ENCODE peak calls at places on chromosomes 5 and 9, in five cellular contexts. Y, Z, J, O and R are unnamed samples.

GRCh38 chr9:35757527-35758275 is 3.6 kb upstream of the MSMP start:
- DNase-seq in J (no peak), Z (peak; percentile 47), O (no peak), Y (no peak), R (peak; percentile 63)

GRCh38 chr9:25602366-25603044 is 75.7 kb downstream of the TUSC1 start:
- DNase-seq in J (no peak), Z (no peak), Y (no peak), O (no peak), R (no peak)

GRCh38 chr5:180682560-180682959 is 33.2 kb upstream of the FLT4 start:
- DNase-seq in Z (no peak), O (no peak), J (no peak), Y (no peak), R (no peak)

GRCh38 chr5:53607896-53608295 is 47.5 kb downstream of the NDUFS4 start:
- DNase-seq in Y (no peak), Z (no peak), O (no peak), J (no peak), R (no peak)

GRCh38 chr5:150118561-150119229 is 32.3 kb upstream of the CSF1R start:
- DNase-seq in O (no peak), Y (no peak), Z (no peak), J (peak; percentile 55), R (peak; percentile 9)

GRCh38 chr9:137227853-137228514 is 682 bp downstream of the RNF224 start:
- DNase-seq in Z (no peak), J (no peak), Y (no peak), O (no peak), R (no peak)

GRCh38 chr9:5072871-5073270 is 87.8 kb downstream of the JAK2 start:
- DNase-seq in Z (no peak), Y (no peak), O (no peak), J (no peak), R (no peak)

GRCh38 chr9:16575142-16575877 is 295.2 kb downstream of the BNC2 start:
- DNase-seq in J (no peak), Y (no peak), O (no peak), Z (peak; percentile 11), R (no peak)

GRCh38 chr9:93669958-93670207 is 93.5 kb downstream of the PHF2 start:
- DNase-seq in J (no peak), O (no peak), Z (no peak), Y (peak; percentile 7), R (no peak)

GRCh38 chr9:122307036-122307435 is 42.4 kb downstream of the MRRF start:
- DNase-seq in J (no peak), Y (no peak), O (no peak), Z (peak; percentile 15), R (peak; percentile 28)

GRCh38 chr5:9655641-9656040 is 25.5 kb upstream of the TAS2R1 start:
- DNase-seq in O (no peak), Y (no peak), Z (no peak), J (no peak), R (no peak)

GRCh38 chr5:180519098-180519497 is 24.9 kb downstream of the CNOT6 start:
- DNase-seq in J (no peak), Y (no peak), Z (no peak), O (no peak), R (peak; percentile 28)

GRCh38 chr5:90112293-90112692 is 297.3 kb downstream of the CETN3 start:
- DNase-seq in Z (no peak), O (no peak), Y (no peak), J (no peak), R (no peak)

GRCh38 chr5:159780246-159780645 is 136.0 kb upstream of the ADRA1B start:
- DNase-seq in Y (no peak), J (no peak), O (no peak), Z (no peak), R (no peak)

GRCh38 chr5:75389430-75389829 is 52.4 kb downstream of the HMGCR start:
- DNase-seq in Y (no peak), J (no peak), O (no peak), Z (no peak), R (no peak)

GRCh38 chr9:113484258-113484730 is 20.8 kb downstream of the RGS3 start:
- DNase-seq in J (peak; percentile 80), Y (peak; percentile 66), Z (peak; percentile 36), O (peak; percentile 18), R (no peak)
- H3K4me1 ChIP-seq in J (peaks cover 56% of the 10 kb centered on the region), Y (peaks cover 9% of the 10 kb centered on the region), Z (peaks cover 1% of the 10 kb centered on the region), O (peaks cover 19% of the 10 kb centered on the region), R (peaks cover 15% of the 10 kb centered on the region)

GRCh38 chr9:128999581-129000206 is 28.4 kb downstream of the SH3GLB2 start:
- DNase-seq in Z (no peak), J (no peak), O (no peak), Y (peak; percentile 24), R (no peak)

GRCh38 chr9:129001504-129002325 is 26.4 kb downstream of the SH3GLB2 start:
- DNase-seq in J (no peak), Z (no peak), O (no peak), Y (peak; percentile 27), R (no peak)

GRCh38 chr9:128995791-128996190 is 32.3 kb downstream of the SH3GLB2 start:
- DNase-seq in Z (no peak), Y (no peak), O (no peak), J (peak; percentile 22), R (no peak)

GRCh38 chr9:129002989-129003388 is 25.1 kb downstream of the SH3GLB2 start:
- DNase-seq in O (no peak), Y (peak; percentile 24), J (no peak), Z (no peak), R (no peak)

DNA sequence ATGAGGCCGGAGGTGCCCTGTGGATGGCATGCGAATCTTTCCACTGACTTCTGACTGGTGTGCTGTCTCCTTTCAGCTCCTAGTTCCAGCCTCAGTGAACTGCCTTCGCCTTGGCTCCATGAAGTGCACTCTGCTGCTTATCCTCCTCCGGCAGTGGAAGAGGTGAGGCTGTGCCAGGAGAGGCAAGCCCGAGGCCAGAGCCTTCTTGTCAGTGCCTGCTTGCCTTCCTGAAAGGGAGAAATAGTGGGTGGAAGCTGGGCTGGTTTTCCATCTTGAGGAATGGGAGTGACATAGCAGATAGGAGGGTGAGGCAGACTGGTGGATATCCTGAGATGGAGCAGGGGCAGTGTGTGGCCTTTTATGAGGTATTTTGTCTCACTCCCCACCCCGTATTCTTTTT is 29.7 kb downstream of the SH3GLB2 start:
- DNase-seq in J (no peak), Z (no peak), O (no peak), Y (peak; percentile 22), R (no peak)
- TF ChIP-seq POLR2A in J (no peak), Z (no peak), O (no peak), Y (no peak), R (no peak)

DNA sequence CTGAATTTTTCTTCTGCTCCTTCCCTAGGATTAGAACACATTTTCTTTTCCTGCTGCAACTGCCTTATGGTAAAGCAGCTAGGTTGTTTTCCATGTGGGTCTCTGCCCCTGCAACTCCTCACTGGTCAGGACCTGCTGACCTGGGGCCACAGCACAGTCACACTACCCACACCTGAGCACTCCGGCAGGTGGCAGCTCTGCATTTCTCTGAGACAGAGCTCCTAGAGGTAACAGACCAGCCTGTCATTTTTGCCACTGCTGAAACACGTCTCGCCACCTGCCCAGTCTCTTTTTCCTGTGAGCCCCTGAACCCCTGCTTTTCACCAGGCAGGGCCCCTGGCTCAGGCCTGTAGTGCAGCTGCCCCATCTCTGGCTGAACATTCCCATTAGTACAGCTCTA is 609.6 kb downstream of the HINT1 start:
- DNase-seq in J (no peak), Z (no peak), Y (no peak), O (no peak), R (no peak)
- TF ChIP-seq CTCF in J (no peak), Z (no peak), Y (no peak), O (no peak), R (no peak)

DNA sequence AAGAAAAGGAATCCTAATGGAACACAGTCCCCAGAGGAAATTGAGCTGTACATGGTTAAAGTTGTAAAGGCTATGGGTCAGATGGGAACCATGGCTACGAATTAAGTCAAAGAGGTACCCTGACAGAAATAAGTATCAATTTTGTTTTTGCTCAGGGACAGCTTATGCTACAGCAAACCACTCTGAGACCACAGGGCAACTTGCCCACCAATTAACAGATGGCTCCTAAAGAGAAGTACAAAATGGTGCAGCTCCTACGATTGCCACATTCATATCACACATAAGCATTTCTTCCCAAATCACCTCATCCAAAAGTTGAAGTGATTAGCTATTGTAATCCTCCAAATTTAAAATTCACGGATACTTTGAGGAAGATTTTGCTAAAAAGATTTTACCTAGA is 83.0 kb downstream of the ELAVL2 start:
- DNase-seq in Y (no peak), Z (no peak), O (no peak), J (no peak), R (no peak)
- H3K4me1 ChIP-seq in Y (no peaks in the 10 kb centered on the region), Z (no peaks in the 10 kb centered on the region), O (no peaks in the 10 kb centered on the region), J (no peaks in the 10 kb centered on the region), R (no peaks in the 10 kb centered on the region)

GRCh38 chr5:172188893-172189692 is 1.1 kb upstream of the STK10 start:
- DNase-seq in Y (peak; percentile 30), J (peak; percentile 37), Z (no peak), O (no peak), R (no peak)

GRCh38 chr5:172189693-172190296 is 1.8 kb upstream of the STK10 start:
- DNase-seq in Z (no peak), Y (no peak), O (no peak), J (no peak), R (no peak)

GRCh38 chr5:172186114-172186695 is 1.8 kb downstream of the STK10 start:
- DNase-seq in J (peak; percentile 39), Z (no peak), Y (peak; percentile 11), O (no peak), R (peak; percentile 16)

GRCh38 chr5:172187118-172188032 is 649 bp downstream of the STK10 start:
- DNase-seq in Z (peak; percentile 39), Y (peak; percentile 62), J (peak; percentile 82), O (peak; percentile 81), R (peak; percentile 92)

DNA sequence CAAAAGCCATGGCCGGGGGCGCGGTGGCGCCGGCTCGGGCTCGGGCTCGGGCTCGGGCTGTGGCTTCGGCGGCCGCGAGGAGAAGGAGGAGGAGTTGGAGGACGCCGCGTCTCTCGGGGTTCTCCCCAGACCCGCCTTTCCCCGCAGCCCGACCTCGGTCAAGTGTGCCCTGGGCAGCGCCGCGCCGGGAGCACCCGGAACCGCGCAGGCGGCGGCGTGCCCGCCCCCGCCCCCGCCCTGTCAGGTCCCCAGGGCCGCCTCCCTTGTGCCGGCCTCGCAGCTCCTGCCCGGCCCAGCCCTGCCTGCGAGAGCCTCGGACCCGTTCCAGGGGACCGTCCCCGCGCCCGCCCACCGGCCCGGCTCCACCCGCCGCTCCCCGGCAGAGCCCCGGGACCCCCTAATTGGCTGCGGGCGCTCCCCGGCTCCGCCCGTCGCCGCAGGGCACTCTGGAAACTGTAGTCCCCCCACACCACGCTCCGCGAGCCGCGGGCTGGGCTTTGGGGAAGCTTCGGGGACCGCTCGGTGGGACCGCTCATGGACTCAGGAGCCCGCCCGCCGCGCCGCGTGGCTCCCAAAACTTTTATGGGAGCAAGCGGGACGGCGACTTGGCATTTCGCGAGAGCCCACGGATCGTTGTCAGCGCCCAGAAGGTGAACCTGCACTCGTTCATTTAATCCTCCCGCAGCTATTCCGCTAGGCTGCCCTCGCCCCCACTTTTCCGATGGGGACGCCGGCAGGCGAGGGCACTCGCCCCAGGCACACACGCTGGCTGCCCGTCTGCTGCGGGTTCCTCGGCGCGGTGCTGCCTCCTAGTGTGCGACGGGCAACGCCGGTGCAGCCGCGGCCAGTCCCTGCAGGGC is at the start of gene STK10:
- DNase-seq in Z (peak; percentile 89), J (peak; percentile 96), O (peak; percentile 94), Y (peak; percentile 91), R (peak; percentile 93)
- TF ChIP-seq POLR2A in Z (peak; percentile 52), J (no peak), O (peak; percentile 80), Y (no peak), R (no peak)

GRCh38 chr5:28576022-28576421 is 1537.6 kb upstream of the CDH9 start:
- DNase-seq in J (no peak), Z (no peak), O (no peak), Y (no peak), R (no peak)
- TF ChIP-seq CTCF in J (no peak), Z (no peak), O (no peak), Y (no peak), R (no peak)